ENCODE peak calls at places on chromosomes 3 and 15, in seven cellular contexts. X is GM23338, J is A549, G is body of pancreas, A is lung, Q is cardiac muscle cell, E is SK-N-SH. R is an unnamed sample.

GRCh38 chr3:168426196-168426595 is 330.5 kb upstream of the GOLIM4 start:
- DNase-seq in X (no peak), Q (no peak), G (no peak), J (no peak), E (no peak), A (no peak), R (no peak)

GRCh38 chr3:38138347-38139190 is at the start of gene MYD88:
- DNase-seq in J (peak; percentile 63), A (peak; percentile 84), X (peak; percentile 82), Q (peak; percentile 45), E (peak; percentile 75), G (peak; percentile 82), R (no peak)

GRCh38 chr15:62866366-62866765 is 176.2 kb upstream of the TPM1 start:
- DNase-seq in A (no peak), E (no peak), Q (no peak), J (no peak), G (no peak), X (no peak), R (no peak)

GRCh38 chr15:65663521-65663920 is 41.8 kb downstream of the SLC24A1 start:
- DNase-seq in X (no peak), G (no peak), E (no peak), J (no peak), Q (no peak), A (no peak), R (no peak)

GRCh38 chr3:120563356-120564022 is 32.6 kb upstream of the NDUFB4 start:
- DNase-seq in Q (no peak), X (no peak), G (no peak), E (no peak), A (no peak), J (no peak), R (no peak)

GRCh38 chr3:123153821-123154323 is 47.9 kb upstream of the SEC22A start:
- DNase-seq in G (no peak), Q (no peak), A (no peak), J (no peak), X (no peak), E (no peak), R (no peak)

GRCh38 chr15:72057548-72058091 is 60.3 kb downstream of the MYO9A start:
- DNase-seq in Q (no peak), E (no peak), X (peak; percentile 30), J (no peak), A (no peak), G (no peak), R (no peak)

GRCh38 chr3:190362258-190362657 is 25.7 kb upstream of the CLDN16 start:
- DNase-seq in X (peak; percentile 77), A (no peak), J (no peak), Q (no peak), G (no peak), E (no peak), R (no peak)

GRCh38 chr15:100101389-100102089 is 240.2 kb downstream of the ADAMTS17 start:
- DNase-seq in G (no peak), X (no peak), E (no peak), A (no peak), Q (no peak), J (no peak), R (no peak)

DNA sequence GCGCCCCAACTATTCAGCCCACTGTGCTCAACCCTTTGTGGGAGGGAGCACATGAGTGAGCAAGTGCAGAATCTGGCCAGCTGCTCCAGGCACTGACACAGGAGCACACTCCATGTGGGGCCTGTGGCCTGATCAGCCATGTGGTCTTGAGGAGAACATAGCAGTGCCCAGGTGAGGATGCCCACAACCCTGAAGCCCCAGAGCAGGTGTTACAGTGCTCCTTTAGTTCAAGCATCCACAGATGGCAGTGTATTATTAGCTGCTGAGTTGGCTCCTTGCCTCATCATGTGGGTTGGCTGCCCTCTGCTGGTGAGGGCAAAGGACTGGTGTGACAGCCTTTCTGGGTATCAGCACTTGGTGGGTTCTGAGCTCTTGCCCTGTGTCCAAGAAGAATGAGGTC is 1588.2 kb downstream of the SI start:
- DNase-seq in Q (peak; percentile 45), E (no peak), X (peak; percentile 76), J (peak; percentile 67), A (no peak), G (peak; percentile 49), R (peak; percentile 15)
- TF ChIP-seq CTCF in Q (peak; percentile 42), E (peak; percentile 53), X (peak; percentile 93), J (peak; percentile 55), A (no peak), G (peak; percentile 47), R (peak; percentile 70)

DNA sequence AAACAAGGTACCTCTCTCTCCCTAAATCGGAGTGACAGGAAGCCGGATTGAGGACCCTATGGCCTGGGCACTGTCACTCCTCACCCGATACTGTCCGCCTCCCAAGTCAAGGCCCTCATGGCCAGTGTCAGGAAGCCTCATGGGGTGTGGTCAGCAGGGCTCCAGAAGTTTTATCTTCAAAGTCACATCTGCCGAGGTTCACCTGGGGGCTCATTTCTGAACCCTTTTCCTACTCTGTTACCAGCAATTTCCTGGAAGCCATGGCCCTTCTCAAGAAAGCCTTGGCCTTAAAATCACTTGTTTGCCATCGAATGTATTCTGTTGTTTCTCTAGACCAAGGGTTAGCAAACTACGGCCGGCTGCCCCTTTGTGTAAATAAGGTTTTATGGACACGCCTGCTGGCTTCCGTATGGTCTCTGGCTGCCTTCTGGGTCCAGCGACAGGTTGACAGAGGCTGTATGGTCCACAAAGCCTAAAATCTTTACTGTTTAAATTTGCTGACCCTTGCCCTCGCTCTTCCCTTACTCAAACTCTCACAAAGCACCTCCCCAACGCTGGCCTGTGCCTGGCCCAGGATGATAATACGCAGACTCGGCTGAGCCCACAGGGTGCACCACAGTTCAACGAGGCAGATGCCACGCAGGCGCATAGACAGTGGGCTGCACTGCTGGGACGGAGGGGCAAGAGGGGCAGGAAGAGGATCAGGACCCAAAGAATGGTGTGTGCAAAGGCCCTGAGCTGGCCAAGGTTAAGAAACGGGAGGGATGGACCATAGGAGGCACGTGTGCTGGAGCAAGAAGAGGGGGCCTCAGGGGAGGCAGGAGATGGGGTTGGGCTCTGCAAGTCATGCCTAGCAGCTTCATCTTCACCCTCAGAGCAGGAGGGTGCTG is 24.7 kb upstream of the DUSP7 start:
- DNase-seq in A (no peak), J (no peak), G (no peak), E (no peak), X (no peak), Q (no peak), R (no peak)
- H3K4me1 ChIP-seq in A (peaks cover 9% of the 10 kb centered on the region), J (no peaks in the 10 kb centered on the region), G (no peaks in the 10 kb centered on the region), E (no peaks in the 10 kb centered on the region), X (no peaks in the 10 kb centered on the region), Q (peaks cover 13% of the 10 kb centered on the region), R (no peaks in the 10 kb centered on the region)

GRCh38 chr3:12447075-12447474 is 37.2 kb upstream of the TSEN2 start:
- DNase-seq in E (no peak), G (no peak), J (no peak), A (no peak), Q (no peak), X (no peak), R (no peak)
- H3K4me3 ChIP-seq in E (no peak overlapping the region), G (no peak overlapping the region), J (no peak overlapping the region), A (no peak overlapping the region), Q (no peak overlapping the region), X (no peak overlapping the region), R (no peak overlapping the region)

DNA sequence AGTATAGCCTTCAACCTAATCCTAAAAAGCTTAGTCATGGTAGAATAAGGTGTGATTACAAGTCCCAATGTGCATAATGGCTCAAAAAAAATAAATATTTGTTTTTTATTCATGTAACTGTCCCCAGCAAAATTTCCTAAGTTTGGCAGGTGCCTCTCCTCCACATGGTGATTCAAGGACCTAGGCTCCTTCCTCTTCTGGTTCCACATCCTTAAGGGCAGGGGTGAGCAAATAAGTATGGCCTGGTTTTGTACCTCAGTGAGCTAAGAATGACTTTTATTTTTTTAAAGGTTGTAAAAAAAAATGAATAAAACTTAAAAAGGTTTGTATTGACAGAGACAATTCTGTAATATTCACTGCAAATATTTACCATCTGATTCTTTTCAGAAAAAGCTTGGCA is 343.5 kb upstream of the UBE2E2 start:
- DNase-seq in Q (no peak), E (no peak), A (no peak), G (no peak), J (no peak), X (no peak), R (no peak)
- TF ChIP-seq CTCF in Q (no peak), E (no peak), A (no peak), G (no peak), J (no peak), X (no peak), R (no peak)

GRCh38 chr3:46948830-46949671 is 27.5 kb downstream of the CCDC12 start:
- DNase-seq in A (peak; percentile 78), G (peak; percentile 69), Q (peak; percentile 93), J (peak; percentile 65), E (no peak), X (peak; percentile 41), R (no peak)
- H3K4me1 ChIP-seq in A (peaks cover 58% of the 10 kb centered on the region), G (peaks cover 94% of the 10 kb centered on the region), Q (peaks cover 70% of the 10 kb centered on the region), J (peaks cover 86% of the 10 kb centered on the region), E (peaks cover 25% of the 10 kb centered on the region), X (peaks cover 16% of the 10 kb centered on the region), R (peaks cover 47% of the 10 kb centered on the region)

DNA sequence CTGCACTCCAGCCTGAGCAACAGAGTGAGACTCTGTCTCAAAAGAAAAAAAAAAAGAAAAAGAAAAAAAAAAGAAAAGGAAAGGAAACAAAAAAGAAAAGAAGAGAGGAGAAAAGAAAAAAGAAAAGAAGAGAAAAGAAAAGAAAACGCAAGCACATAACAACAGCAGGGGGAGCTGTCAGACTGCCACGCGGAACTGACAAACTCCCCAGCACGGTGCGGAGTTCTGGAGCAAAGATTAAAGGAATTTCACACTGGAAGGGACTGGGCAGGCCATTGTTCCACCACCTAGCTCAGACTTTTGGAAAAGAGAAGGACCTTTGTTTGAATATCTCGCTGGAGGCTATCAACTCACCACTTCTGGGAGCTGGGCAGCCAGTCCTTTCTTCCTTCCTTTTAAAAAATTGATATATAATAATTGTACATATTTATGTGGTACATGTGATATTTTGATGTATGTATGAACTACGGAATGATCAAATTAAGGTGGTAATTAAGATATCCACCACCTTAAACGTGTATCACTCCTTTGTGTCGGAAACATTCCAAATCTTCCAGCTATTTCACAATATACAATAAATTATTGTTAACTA is 40.5 kb downstream of the DPPA2 start:
- DNase-seq in Q (peak; percentile 74), A (no peak), X (peak; percentile 85), J (peak; percentile 64), E (peak; percentile 38), G (peak; percentile 50), R (peak; percentile 5)
- H3K4me3 ChIP-seq in Q (no peak overlapping the region), A (no peak overlapping the region), X (no peak overlapping the region), J (no peak overlapping the region), E (peak overlapping the region; percentile 27), G (no peak overlapping the region), R (no peak overlapping the region)

R was measured in Panc1.